ENCODE peak calls at places on chromosome 9, in six cellular contexts. One of them, this sample, is unnamed.
A peak's percentile ranks its signal among the peaks of the same experiment; 100 is the strongest.

GRCh38 chr9:122001491-122002201 is 91.5 kb downstream of the TTLL11 start:
- DNase-seq in GM06990: no peak
- DNase-seq in A172: peak; percentile 36
- DNase-seq in Ammon's horn: no peak
- DNase-seq in activated T-helper 1 cell treated with anti-CD3 and anti-CD28 coated beads, Interleukin-2, amount 50 U/mL, for 16 hours: no peak
- DNase-seq in kidney: no peak
- DNase-seq in this sample: no peak

GRCh38 chr9:137422668-137423000 is 328 bp downstream of the EXD3 start:
- DNase-seq in GM06990: peak; percentile 64
- DNase-seq in A172: no peak
- DNase-seq in Ammon's horn: no peak
- DNase-seq in activated T-helper 1 cell treated with anti-CD3 and anti-CD28 coated beads, Interleukin-2, amount 50 U/mL, for 16 hours: no peak
- DNase-seq in kidney: peak; percentile 80
- DNase-seq in this sample: no peak

GRCh38 chr9:18928711-18929110 is 104.3 kb downstream of the SAXO1 start:
- DNase-seq in GM06990: no peak
- DNase-seq in A172: no peak
- DNase-seq in Ammon's horn: no peak
- DNase-seq in activated T-helper 1 cell treated with anti-CD3 and anti-CD28 coated beads, Interleukin-2, amount 50 U/mL, for 16 hours: no peak
- DNase-seq in kidney: no peak
- DNase-seq in this sample: no peak

GRCh38 chr9:99387416-99387815 is 165.3 kb downstream of the SEC61B start:
- DNase-seq in GM06990: no peak
- DNase-seq in A172: no peak
- DNase-seq in Ammon's horn: no peak
- DNase-seq in activated T-helper 1 cell treated with anti-CD3 and anti-CD28 coated beads, Interleukin-2, amount 50 U/mL, for 16 hours: no peak
- DNase-seq in kidney: no peak
- DNase-seq in this sample: no peak

GRCh38 chr9:132108728-132109127 is 29.1 kb upstream of the MED27 start:
- DNase-seq in GM06990: no peak
- DNase-seq in A172: no peak
- DNase-seq in Ammon's horn: peak; percentile 27
- DNase-seq in activated T-helper 1 cell treated with anti-CD3 and anti-CD28 coated beads, Interleukin-2, amount 50 U/mL, for 16 hours: no peak
- DNase-seq in kidney: no peak
- DNase-seq in this sample: no peak

GRCh38 chr9:126626117-126627022 is 12.6 kb downstream of the LMX1B start:
- DNase-seq in GM06990: no peak
- DNase-seq in A172: no peak
- DNase-seq in Ammon's horn: no peak
- DNase-seq in activated T-helper 1 cell treated with anti-CD3 and anti-CD28 coated beads, Interleukin-2, amount 50 U/mL, for 16 hours: no peak
- DNase-seq in kidney: no peak
- DNase-seq in this sample: no peak

GRCh38 chr9:2745560-2746380 is 28.5 kb downstream of the KCNV2 start:
- DNase-seq in GM06990: no peak
- DNase-seq in A172: no peak
- DNase-seq in Ammon's horn: no peak
- DNase-seq in activated T-helper 1 cell treated with anti-CD3 and anti-CD28 coated beads, Interleukin-2, amount 50 U/mL, for 16 hours: no peak
- DNase-seq in kidney: no peak
- DNase-seq in this sample: no peak

GRCh38 chr9:95506438-95506691 is 10.4 kb downstream of the PTCH1 start:
- DNase-seq in GM06990: peak; percentile 40
- DNase-seq in A172: peak; percentile 14
- DNase-seq in Ammon's horn: no peak
- DNase-seq in activated T-helper 1 cell treated with anti-CD3 and anti-CD28 coated beads, Interleukin-2, amount 50 U/mL, for 16 hours: no peak
- DNase-seq in kidney: no peak
- DNase-seq in this sample: no peak

GRCh38 chr9:108213516-108213915 is 642.3 kb downstream of the ACTL7B start:
- DNase-seq in GM06990: no peak
- DNase-seq in A172: no peak
- DNase-seq in Ammon's horn: no peak
- DNase-seq in activated T-helper 1 cell treated with anti-CD3 and anti-CD28 coated beads, Interleukin-2, amount 50 U/mL, for 16 hours: no peak
- DNase-seq in kidney: no peak
- DNase-seq in this sample: no peak

GRCh38 chr9:127723450-127723849 is 7.6 kb downstream of the TTC16 start:
- DNase-seq in GM06990: no peak
- DNase-seq in A172: peak; percentile 94
- DNase-seq in Ammon's horn: no peak
- DNase-seq in activated T-helper 1 cell treated with anti-CD3 and anti-CD28 coated beads, Interleukin-2, amount 50 U/mL, for 16 hours: no peak
- DNase-seq in kidney: peak; percentile 37
- DNase-seq in this sample: no peak

GRCh38 chr9:112586600-112587155 is 100.1 kb downstream of the KIAA1958 start:
- DNase-seq in GM06990: no peak
- DNase-seq in A172: no peak
- DNase-seq in Ammon's horn: no peak
- DNase-seq in activated T-helper 1 cell treated with anti-CD3 and anti-CD28 coated beads, Interleukin-2, amount 50 U/mL, for 16 hours: no peak
- DNase-seq in kidney: no peak
- DNase-seq in this sample: no peak

GRCh38 chr9:96436456-96437126 is 13.4 kb upstream of the HABP4 start:
- DNase-seq in GM06990: no peak
- DNase-seq in A172: no peak
- DNase-seq in Ammon's horn: no peak
- DNase-seq in activated T-helper 1 cell treated with anti-CD3 and anti-CD28 coated beads, Interleukin-2, amount 50 U/mL, for 16 hours: no peak
- DNase-seq in kidney: no peak
- DNase-seq in this sample: no peak

GRCh38 chr9:5799314-5799713 is 33.6 kb downstream of the ERMP1 start:
- DNase-seq in GM06990: no peak
- DNase-seq in A172: peak; percentile 46
- DNase-seq in Ammon's horn: peak; percentile 82
- DNase-seq in activated T-helper 1 cell treated with anti-CD3 and anti-CD28 coated beads, Interleukin-2, amount 50 U/mL, for 16 hours: no peak
- DNase-seq in kidney: no peak
- DNase-seq in this sample: no peak

GRCh38 chr9:106560540-106560939 is 302.4 kb upstream of the ZNF462 start:
- DNase-seq in GM06990: no peak
- DNase-seq in A172: no peak
- DNase-seq in Ammon's horn: no peak
- DNase-seq in activated T-helper 1 cell treated with anti-CD3 and anti-CD28 coated beads, Interleukin-2, amount 50 U/mL, for 16 hours: no peak
- DNase-seq in kidney: no peak
- DNase-seq in this sample: no peak

GRCh38 chr9:35490155-35490909 is 421 bp downstream of the RUSC2 start:
- DNase-seq in GM06990: peak; percentile 2
- DNase-seq in A172: peak; percentile 21
- DNase-seq in Ammon's horn: peak; percentile 31
- DNase-seq in activated T-helper 1 cell treated with anti-CD3 and anti-CD28 coated beads, Interleukin-2, amount 50 U/mL, for 16 hours: no peak
- DNase-seq in kidney: no peak
- DNase-seq in this sample: no peak

GRCh38 chr9:133718533-133719315 is 19.4 kb downstream of the SARDH start:
- DNase-seq in GM06990: no peak
- DNase-seq in A172: no peak
- DNase-seq in Ammon's horn: no peak
- DNase-seq in activated T-helper 1 cell treated with anti-CD3 and anti-CD28 coated beads, Interleukin-2, amount 50 U/mL, for 16 hours: no peak
- DNase-seq in kidney: peak; percentile 37
- DNase-seq in this sample: no peak

GRCh38 chr9:70389642-70390266 is 24.7 kb downstream of the KLF9 start:
- DNase-seq in GM06990: no peak
- DNase-seq in A172: peak; percentile 17
- DNase-seq in Ammon's horn: no peak
- DNase-seq in activated T-helper 1 cell treated with anti-CD3 and anti-CD28 coated beads, Interleukin-2, amount 50 U/mL, for 16 hours: no peak
- DNase-seq in kidney: no peak
- DNase-seq in this sample: no peak

GRCh38 chr9:124452841-124453585 is 2.8 kb downstream of the ADGRD2 start:
- DNase-seq in GM06990: no peak
- DNase-seq in A172: no peak
- DNase-seq in Ammon's horn: no peak
- DNase-seq in activated T-helper 1 cell treated with anti-CD3 and anti-CD28 coated beads, Interleukin-2, amount 50 U/mL, for 16 hours: no peak
- DNase-seq in kidney: no peak
- DNase-seq in this sample: no peak

GRCh38 chr9:87077986-87078385 is 130.7 kb upstream of the GAS1 start:
- DNase-seq in GM06990: no peak
- DNase-seq in A172: no peak
- DNase-seq in Ammon's horn: no peak
- DNase-seq in activated T-helper 1 cell treated with anti-CD3 and anti-CD28 coated beads, Interleukin-2, amount 50 U/mL, for 16 hours: no peak
- DNase-seq in kidney: no peak
- DNase-seq in this sample: no peak

GRCh38 chr9:116007824-116008223 is 145.8 kb upstream of the PAPPA start:
- DNase-seq in GM06990: no peak
- DNase-seq in A172: no peak
- DNase-seq in Ammon's horn: no peak
- DNase-seq in activated T-helper 1 cell treated with anti-CD3 and anti-CD28 coated beads, Interleukin-2, amount 50 U/mL, for 16 hours: no peak
- DNase-seq in kidney: peak; percentile 29
- DNase-seq in this sample: no peak

GRCh38 chr9:76603448-76603895 is 144.5 kb downstream of the GCNT1 start:
- DNase-seq in GM06990: no peak
- DNase-seq in A172: no peak
- DNase-seq in Ammon's horn: no peak
- DNase-seq in activated T-helper 1 cell treated with anti-CD3 and anti-CD28 coated beads, Interleukin-2, amount 50 U/mL, for 16 hours: no peak
- DNase-seq in kidney: no peak
- DNase-seq in this sample: no peak

GRCh38 chr9:32701321-32702022 is 66.0 kb upstream of the TAF1L start:
- DNase-seq in GM06990: no peak
- DNase-seq in A172: no peak
- DNase-seq in Ammon's horn: no peak
- DNase-seq in activated T-helper 1 cell treated with anti-CD3 and anti-CD28 coated beads, Interleukin-2, amount 50 U/mL, for 16 hours: no peak
- DNase-seq in kidney: no peak
- DNase-seq in this sample: no peak

GRCh38 chr9:136211441-136212344 is 6.8 kb upstream of the LHX3 start:
- DNase-seq in GM06990: no peak
- DNase-seq in A172: no peak
- DNase-seq in Ammon's horn: no peak
- DNase-seq in activated T-helper 1 cell treated with anti-CD3 and anti-CD28 coated beads, Interleukin-2, amount 50 U/mL, for 16 hours: no peak
- DNase-seq in kidney: no peak
- DNase-seq in this sample: no peak

GRCh38 chr9:133991211-133991921 is 758 bp downstream of the VAV2 start:
- DNase-seq in GM06990: no peak
- DNase-seq in A172: no peak
- DNase-seq in Ammon's horn: no peak
- DNase-seq in activated T-helper 1 cell treated with anti-CD3 and anti-CD28 coated beads, Interleukin-2, amount 50 U/mL, for 16 hours: no peak
- DNase-seq in kidney: peak; percentile 86
- DNase-seq in this sample: no peak

GRCh38 chr9:91726406-91727100 is 223.5 kb downstream of the ROR2 start:
- DNase-seq in GM06990: no peak
- DNase-seq in A172: no peak
- DNase-seq in Ammon's horn: no peak
- DNase-seq in activated T-helper 1 cell treated with anti-CD3 and anti-CD28 coated beads, Interleukin-2, amount 50 U/mL, for 16 hours: no peak
- DNase-seq in kidney: no peak
- DNase-seq in this sample: no peak

GRCh38 chr9:92887880-92888338 is 10.1 kb upstream of the ZNF484 start:
- DNase-seq in GM06990: no peak
- DNase-seq in A172: no peak
- DNase-seq in Ammon's horn: no peak
- DNase-seq in activated T-helper 1 cell treated with anti-CD3 and anti-CD28 coated beads, Interleukin-2, amount 50 U/mL, for 16 hours: no peak
- DNase-seq in kidney: no peak
- DNase-seq in this sample: no peak

GRCh38 chr9:86485359-86485758 is 131.1 kb upstream of the TUT7 start:
- DNase-seq in GM06990: no peak
- DNase-seq in A172: no peak
- DNase-seq in Ammon's horn: no peak
- DNase-seq in activated T-helper 1 cell treated with anti-CD3 and anti-CD28 coated beads, Interleukin-2, amount 50 U/mL, for 16 hours: no peak
- DNase-seq in kidney: no peak
- DNase-seq in this sample: no peak

GRCh38 chr9:136471802-136472487 is 10.9 kb downstream of the SEC16A start:
- DNase-seq in GM06990: no peak
- DNase-seq in A172: no peak
- DNase-seq in Ammon's horn: no peak
- DNase-seq in activated T-helper 1 cell treated with anti-CD3 and anti-CD28 coated beads, Interleukin-2, amount 50 U/mL, for 16 hours: no peak
- DNase-seq in kidney: no peak
- DNase-seq in this sample: no peak

GRCh38 chr9:87676976-87677775 is 48.7 kb upstream of the CTSL start:
- DNase-seq in GM06990: no peak
- DNase-seq in A172: peak; percentile 16
- DNase-seq in Ammon's horn: no peak
- DNase-seq in activated T-helper 1 cell treated with anti-CD3 and anti-CD28 coated beads, Interleukin-2, amount 50 U/mL, for 16 hours: no peak
- DNase-seq in kidney: no peak
- DNase-seq in this sample: no peak

GRCh38 chr9:69085523-69086283 is 50.2 kb downstream of the FXN start:
- DNase-seq in GM06990: no peak
- DNase-seq in A172: peak; percentile 11
- DNase-seq in Ammon's horn: no peak
- DNase-seq in activated T-helper 1 cell treated with anti-CD3 and anti-CD28 coated beads, Interleukin-2, amount 50 U/mL, for 16 hours: no peak
- DNase-seq in kidney: no peak
- DNase-seq in this sample: no peak

GRCh38 chr9:127353882-127354281 is 43.1 kb upstream of the SLC2A8 start:
- DNase-seq in GM06990: no peak
- DNase-seq in A172: no peak
- DNase-seq in Ammon's horn: no peak
- DNase-seq in activated T-helper 1 cell treated with anti-CD3 and anti-CD28 coated beads, Interleukin-2, amount 50 U/mL, for 16 hours: no peak
- DNase-seq in kidney: no peak
- DNase-seq in this sample: no peak

GRCh38 chr9:108108802-108109448 is 619.4 kb upstream of the KLF4 start:
- DNase-seq in GM06990: no peak
- DNase-seq in A172: no peak
- DNase-seq in Ammon's horn: no peak
- DNase-seq in activated T-helper 1 cell treated with anti-CD3 and anti-CD28 coated beads, Interleukin-2, amount 50 U/mL, for 16 hours: no peak
- DNase-seq in kidney: no peak
- DNase-seq in this sample: no peak

GRCh38 chr9:81906656-81907055 is 21.6 kb upstream of the SPATA31D4 start:
- DNase-seq in GM06990: no peak
- DNase-seq in A172: peak; percentile 24
- DNase-seq in Ammon's horn: no peak
- DNase-seq in activated T-helper 1 cell treated with anti-CD3 and anti-CD28 coated beads, Interleukin-2, amount 50 U/mL, for 16 hours: no peak
- DNase-seq in kidney: no peak
- DNase-seq in this sample: no peak

This sample was measured in stimulated activated CD8-positive, alpha-beta memory T cell treated with anti-CD3 and anti-CD28 coated beads, Interleukin-15, amount 100 ng/mL, for 24 hours.